ENCODE peak calls at places on chromosomes 6 and 20, in five cellular contexts. M is prostate gland, W is breast epithelium, I is Panc1, Z is H1. Y is an unnamed sample.

GRCh38 chr6:6648659-6649343 is 60.3 kb downstream of the LY86 start:
- DNase-seq in I (no peak), Z (no peak), W (no peak), M (no peak), Y (no peak)

GRCh38 chr6:138785980-138786379 is 9.9 kb upstream of the ECT2L start:
- DNase-seq in I (no peak), W (no peak), Z (no peak), M (no peak), Y (no peak)

GRCh38 chr20:13809373-13809772 is 24.5 kb downstream of the NDUFAF5 start:
- DNase-seq in I (no peak), W (no peak), Z (no peak), M (no peak), Y (no peak)

GRCh38 chr20:56391596-56392281 is at the start of gene AURKA:
- DNase-seq in W (no peak), I (no peak), Z (no peak), M (no peak), Y (no peak)

GRCh38 chr20:51533291-51534172 is 9.0 kb downstream of the NFATC2 start:
- DNase-seq in Z (no peak), M (no peak), W (no peak), I (peak; percentile 22), Y (no peak)

GRCh38 chr6:7431594-7432390 is 42.2 kb downstream of the RIOK1 start:
- DNase-seq in I (no peak), W (no peak), M (no peak), Z (peak; percentile 57), Y (peak; percentile 36)

GRCh38 chr6:133368664-133369063 is 127.5 kb downstream of the EYA4 start:
- DNase-seq in Z (no peak), M (no peak), W (no peak), I (no peak), Y (no peak)

GRCh38 chr6:111150577-111150976 is 63.3 kb downstream of the SLC16A10 start:
- DNase-seq in I (no peak), W (no peak), Z (no peak), M (peak; percentile 13), Y (no peak)

GRCh38 chr6:138647006-138647405 is 126.6 kb upstream of the CCDC28A start:
- DNase-seq in I (no peak), M (no peak), W (no peak), Z (no peak), Y (no peak)

GRCh38 chr20:46190796-46191540 is 72.9 kb downstream of the CD40 start:
- DNase-seq in Z (no peak), M (no peak), I (no peak), W (no peak), Y (no peak)

GRCh38 chr6:20712011-20712410 is 177.8 kb downstream of the CDKAL1 start:
- DNase-seq in Z (no peak), M (no peak), I (no peak), W (no peak), Y (no peak)

GRCh38 chr6:156183678-156184077 is 593.5 kb upstream of the ARID1B start:
- DNase-seq in M (no peak), I (no peak), Z (no peak), W (no peak), Y (no peak)

GRCh38 chr20:34720266-34720665 is 16.1 kb downstream of the TP53INP2 start:
- DNase-seq in M (no peak), W (no peak), I (no peak), Z (no peak), Y (no peak)

GRCh38 chr6:113651120-113651519 is 206.0 kb upstream of the MARCKS start:
- DNase-seq in M (no peak), I (no peak), W (no peak), Z (no peak), Y (no peak)

GRCh38 chr20:39010496-39010895 is 48.4 kb downstream of the DHX35 start:
- DNase-seq in I (no peak), W (no peak), M (no peak), Z (no peak), Y (no peak)

GRCh38 chr20:4886771-4887527 is 114.4 kb downstream of the SLC23A2 start:
- DNase-seq in W (no peak), I (no peak), M (no peak), Z (no peak), Y (no peak)

GRCh38 chr20:24773751-24774201 is 175.3 kb upstream of the CST7 start:
- DNase-seq in W (no peak), Z (no peak), M (no peak), I (no peak), Y (peak; percentile 4)

GRCh38 chr6:143675327-143675900 is 2.4 kb upstream of the PHACTR2 start:
- DNase-seq in Z (no peak), W (no peak), M (no peak), I (no peak), Y (no peak)

GRCh38 chr20:63320041-63320511 is 27.1 kb downstream of the COL20A1 start:
- DNase-seq in I (no peak), M (no peak), Z (no peak), W (no peak), Y (no peak)

GRCh38 chr6:8006208-8006607 is 58.0 kb downstream of the BLOC1S5 start:
- DNase-seq in W (no peak), Z (no peak), M (no peak), I (no peak), Y (no peak)

GRCh38 chr6:131787079-131787478 is 20.7 kb upstream of the ENPP1 start:
- DNase-seq in W (no peak), M (no peak), I (no peak), Z (no peak), Y (no peak)

GRCh38 chr6:11288065-11288464 is 55.6 kb upstream of the NEDD9 start:
- DNase-seq in Z (no peak), I (no peak), W (peak; percentile 65), M (peak; percentile 94), Y (peak; percentile 81)

GRCh38 chr20:47611785-47612184 is 110.1 kb downstream of the NCOA3 start:
- DNase-seq in I (no peak), W (no peak), Z (no peak), M (no peak), Y (no peak)

GRCh38 chr6:147132889-147133288 is 71.3 kb upstream of the STXBP5 start:
- DNase-seq in I (no peak), W (no peak), Z (no peak), M (no peak), Y (no peak)

GRCh38 chr6:147133669-147134068 is 70.5 kb upstream of the STXBP5 start:
- DNase-seq in Z (no peak), I (no peak), W (no peak), M (no peak), Y (no peak)

GRCh38 chr6:147136057-147136456 is 68.2 kb upstream of the STXBP5 start:
- DNase-seq in W (no peak), Z (no peak), M (no peak), I (no peak), Y (no peak)

GRCh38 chr6:147131728-147132127 is 72.5 kb upstream of the STXBP5 start:
- DNase-seq in Z (no peak), M (no peak), I (no peak), W (no peak), Y (no peak)

GRCh38 chr6:147135211-147135672 is 69.0 kb upstream of the STXBP5 start:
- DNase-seq in M (no peak), W (no peak), Z (no peak), I (no peak), Y (no peak)
- TF ChIP-seq POLR2AphosphoS5 in M (no peak), W (no peak), Z (no peak), I (no peak), Y (no peak)

GRCh38 chr6:52391599-52391998 is 28.5 kb upstream of the EFHC1 start:
- DNase-seq in I (no peak), Z (no peak), W (no peak), M (no peak), Y (no peak)
- H3K27ac ChIP-seq in I (peak overlapping the region; percentile 81), Z (no peak overlapping the region), W (no peak overlapping the region), M (no peak overlapping the region), Y (no peak overlapping the region)

GRCh38 chr6:3291987-3292386 is 33.2 kb downstream of the PSMG4 start:
- DNase-seq in Z (no peak), W (no peak), M (no peak), I (no peak), Y (no peak)
- TF ChIP-seq POLR2AphosphoS5 in Z (no peak), W (no peak), M (no peak), I (no peak), Y (no peak)

GRCh38 chr6:75348882-75349261 is 64.3 kb upstream of the TMEM30A start:
- DNase-seq in M (no peak), Z (no peak), W (no peak), I (no peak), Y (no peak)
- H3K27ac ChIP-seq in M (no peak overlapping the region), Z (no peak overlapping the region), W (no peak overlapping the region), I (no peak overlapping the region), Y (peak overlapping the region; percentile 20)

Y was measured in stomach.